ENCODE peak calls at places on chromosomes 13 and 19, in nine cellular contexts. R is cardiac muscle cell; S is NCI-H345; M is substantia nigra; Y is fibroblast of gingiva; T is T-helper 17 cell; I is Right ventricle myocardium superior; H is activated CD4-positive, alpha-beta T cell treated with anti-CD3 and anti-CD28 coated beads for 48 hours; W is GM13976. J is an unnamed sample.

GRCh38 chr13:64339373-64340063 is 2890.6 kb downstream of the PCDH9 start:
- DNase-seq in I (no peak), W (no peak), H (no peak), S (no peak), R (no peak), M (no peak), T (no peak), Y (no peak), J (no peak)

GRCh38 chr19:18863843-18864362 is 32.1 kb downstream of the CERS1 start:
- DNase-seq in M (no peak), H (no peak), I (no peak), R (no peak), S (no peak), Y (no peak), T (no peak), W (no peak), J (no peak)

GRCh38 chr13:110262494-110262893 is 44.5 kb downstream of the COL4A1 start:
- DNase-seq in Y (no peak), R (no peak), H (no peak), W (no peak), I (no peak), T (no peak), M (no peak), S (no peak), J (no peak)

GRCh38 chr13:111007209-111007608 is 92.3 kb upstream of the ANKRD10 start:
- DNase-seq in Y (no peak), H (no peak), I (no peak), T (no peak), M (no peak), S (no peak), R (no peak), W (no peak), J (no peak)

GRCh38 chr13:42396901-42397670 is 125.1 kb downstream of the AKAP11 start:
- DNase-seq in I (no peak), S (no peak), H (peak), Y (no peak), W (no peak), T (no peak), R (no peak), M (no peak), J (peak)

GRCh38 chr19:19109601-19110000 is 28.7 kb downstream of the TMEM161A start:
- DNase-seq in W (no peak), I (no peak), H (no peak), Y (no peak), R (no peak), M (no peak), S (no peak), T (no peak), J (no peak)

GRCh38 chr19:4057913-4058695 is 8.6 kb downstream of the ZBTB7A start:
- DNase-seq in M (no peak), S (no peak), T (no peak), I (peak), H (peak), Y (peak), W (no peak), R (no peak), J (peak)

GRCh38 chr13:26867451-26868067 is 107.0 kb upstream of the GPR12 start:
- DNase-seq in Y (peak), W (peak), R (peak), H (peak), I (no peak), M (no peak), S (no peak), T (no peak), J (peak)

GRCh38 chr13:25927363-25927762 is 124.5 kb downstream of the SHISA2 start:
- DNase-seq in S (peak), Y (no peak), M (no peak), T (no peak), W (no peak), H (no peak), I (no peak), R (no peak), J (no peak)

GRCh38 chr13:106533101-106533939 is 2.1 kb downstream of the EFNB2 start:
- DNase-seq in R (peak), H (peak), W (peak), S (peak), Y (peak), M (peak), T (no peak), I (peak), J (peak)

GRCh38 chr19:29831041-29831548 is 19.3 kb downstream of the CCNE1 start:
- DNase-seq in M (no peak), I (no peak), S (no peak), H (peak), Y (no peak), W (peak), R (no peak), T (peak), J (peak)

GRCh38 chr13:50309200-50309848 is 294.1 kb downstream of the KCNRG start:
- DNase-seq in T (no peak), I (no peak), R (no peak), Y (no peak), H (no peak), W (no peak), M (no peak), S (no peak), J (no peak)

GRCh38 chr19:3483226-3483628 is at the start of gene SMIM44:
- DNase-seq in M (no peak), I (no peak), R (no peak), H (no peak), Y (no peak), S (no peak), W (no peak), T (no peak), J (no peak)

GRCh38 chr13:36323408-36323807 is 22.8 kb downstream of the SPART start:
- DNase-seq in H (no peak), W (no peak), R (no peak), T (no peak), M (no peak), I (no peak), Y (no peak), S (no peak), J (no peak)

GRCh38 chr13:29752175-29752574 is 98.2 kb downstream of the UBL3 start:
- DNase-seq in H (no peak), S (no peak), R (no peak), W (no peak), I (no peak), M (no peak), Y (no peak), T (no peak), J (no peak)

GRCh38 chr13:32165791-32166190 is 134.2 kb downstream of the FRY start:
- DNase-seq in H (no peak), Y (peak), M (peak), I (peak), T (no peak), S (peak), R (no peak), W (no peak), J (no peak)

GRCh38 chr13:54029226-54029625 is 1000.6 kb downstream of the OLFM4 start:
- DNase-seq in W (peak), Y (no peak), M (no peak), H (no peak), R (no peak), I (no peak), T (no peak), S (no peak), J (no peak)

GRCh38 chr19:41886761-41887710 is 4.1 kb downstream of the ARHGEF1 start:
- DNase-seq in S (no peak), H (peak), I (no peak), T (peak), R (no peak), Y (no peak), W (peak), M (no peak), J (peak)

GRCh38 chr19:18843960-18844359 is 12.2 kb downstream of the UPF1 start:
- DNase-seq in R (no peak), Y (no peak), S (no peak), H (no peak), M (no peak), W (no peak), I (no peak), T (no peak), J (no peak)

GRCh38 chr19:50204081-50204428 is 633 bp downstream of the MYH14 start:
- DNase-seq in H (no peak), S (no peak), I (no peak), R (no peak), W (no peak), Y (no peak), T (no peak), M (no peak), J (no peak)